ENCODE peak calls at places on chromosomes 1 and 21, in seven cellular contexts. G is GM23338, R is tibial nerve, O is adrenal gland, T is right cardiac atrium, M is MM.1S, Q is aorta. X is an unnamed sample. For H3K4me1, the result is how much of the 10 kb centered on the place peaks cover.

GRCh38 chr1:234089396-234089795 is 184.9 kb downstream of the SLC35F3 start:
- DNase-seq in G (peak), R (no peak), O (no peak), T (no peak), M (no peak), Q (no peak), X (peak)

GRCh38 chr21:31660134-31660565 is 657 bp downstream of the SOD1 start:
- DNase-seq in G (peak), R (no peak), O (no peak), T (no peak), M (peak), Q (peak), X (no peak)

GRCh38 chr1:33335020-33335419 is 14.1 kb upstream of the A3GALT2 start:
- DNase-seq in G (no peak), R (no peak), O (peak), T (no peak), M (no peak), Q (no peak), X (no peak)

GRCh38 chr1:87330201-87330953 is 1.7 kb downstream of the LMO4 start:
- DNase-seq in G (peak), R (peak), O (no peak), T (peak), M (peak), Q (no peak), X (peak)

GRCh38 chr1:67583462-67583950 is 101.5 kb upstream of the GADD45A start:
- DNase-seq in G (no peak), R (no peak), O (no peak), T (peak), M (no peak), Q (no peak), X (no peak)

GRCh38 chr21:26164311-26164710 is 6.3 kb downstream of the APP start:
- DNase-seq in G (no peak), R (no peak), O (no peak), T (no peak), M (no peak), Q (no peak), X (no peak)

GRCh38 chr1:25676488-25676887 is 59.9 kb downstream of the MAN1C1 start:
- DNase-seq in G (no peak), R (no peak), O (no peak), T (peak), M (no peak), Q (peak), X (no peak)

GRCh38 chr1:55793856-55794255 is 578.7 kb upstream of the USP24 start:
- DNase-seq in G (no peak), R (no peak), O (no peak), T (no peak), M (no peak), Q (no peak), X (no peak)

GRCh38 chr21:46323227-46323709 is 402 bp downstream of the C21orf58 start:
- DNase-seq in G (peak), R (no peak), O (peak), T (no peak), M (peak), Q (no peak), X (no peak)

GRCh38 chr1:181152892-181153633 is 64.6 kb downstream of the IER5 start:
- DNase-seq in G (peak), R (peak), O (peak), T (peak), M (peak), Q (peak), X (no peak)

GRCh38 chr1:90836345-90836679 is 119.2 kb upstream of the BARHL2 start:
- DNase-seq in G (no peak), R (no peak), O (no peak), T (no peak), M (no peak), Q (no peak), X (no peak)
- H3K4me1 ChIP-seq in G (half or more), R (under half), O (under half), T (under half), M (under half), Q (under half), X (under half)

GRCh38 chr1:12175456-12175797 is 8.6 kb downstream of the TNFRSF1B start:
- DNase-seq in G (no peak), R (no peak), O (no peak), T (no peak), M (no peak), Q (no peak), X (no peak)
- H3K4me1 ChIP-seq in G (under half), R (half or more), O (half or more), T (under half), M (under half), Q (under half), X (under half)

GRCh38 chr1:19483261-19483660 is 2.1 kb downstream of the CAPZB start:
- DNase-seq in G (no peak), R (no peak), O (no peak), T (no peak), M (no peak), Q (no peak), X (no peak)

GRCh38 chr1:19484793-19485361 is 462 bp downstream of the CAPZB start:
- DNase-seq in G (peak), R (no peak), O (peak), T (no peak), M (no peak), Q (peak), X (peak)

GRCh38 chr1:19484338-19484792 is 974 bp downstream of the CAPZB start:
- DNase-seq in G (peak), R (no peak), O (peak), T (peak), M (no peak), Q (peak), X (no peak)

GRCh38 chr1:19481826-19482398 is 3.4 kb downstream of the CAPZB start:
- DNase-seq in G (peak), R (no peak), O (no peak), T (no peak), M (no peak), Q (no peak), X (no peak)

GRCh38 chr1:19483691-19484090 is 1.6 kb downstream of the CAPZB start:
- DNase-seq in G (no peak), R (no peak), O (no peak), T (no peak), M (no peak), Q (no peak), X (no peak)
- H3K4me1 ChIP-seq in G (half or more), R (half or more), O (half or more), T (under half), M (under half), Q (under half), X (under half)

DNA sequence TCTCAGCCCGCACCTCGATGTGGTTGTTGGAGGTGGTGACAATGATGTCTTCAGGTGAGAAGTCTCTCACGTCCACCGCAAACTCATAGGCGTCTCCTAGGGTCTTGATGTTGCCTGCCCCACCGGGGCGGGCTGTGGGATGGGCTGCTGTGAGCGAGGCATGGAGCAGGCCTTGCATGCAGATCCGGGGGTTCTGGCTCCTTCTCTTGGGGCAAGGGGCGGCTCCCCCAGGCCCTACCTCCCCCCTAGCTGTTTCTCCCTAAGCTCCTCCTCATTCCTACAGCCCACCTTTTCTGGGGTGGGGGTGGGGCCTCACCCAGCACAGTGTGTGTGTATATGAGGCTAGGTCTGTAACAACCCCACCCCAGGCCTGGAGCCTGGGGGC is 775 bp downstream of the HSPB7 start:
- DNase-seq in G (no peak), R (no peak), O (no peak), T (no peak), M (no peak), Q (no peak), X (no peak)
- H3K4me1 ChIP-seq in G (under half), R (half or more), O (half or more), T (under half), M (under half), Q (under half), X (under half)

DNA sequence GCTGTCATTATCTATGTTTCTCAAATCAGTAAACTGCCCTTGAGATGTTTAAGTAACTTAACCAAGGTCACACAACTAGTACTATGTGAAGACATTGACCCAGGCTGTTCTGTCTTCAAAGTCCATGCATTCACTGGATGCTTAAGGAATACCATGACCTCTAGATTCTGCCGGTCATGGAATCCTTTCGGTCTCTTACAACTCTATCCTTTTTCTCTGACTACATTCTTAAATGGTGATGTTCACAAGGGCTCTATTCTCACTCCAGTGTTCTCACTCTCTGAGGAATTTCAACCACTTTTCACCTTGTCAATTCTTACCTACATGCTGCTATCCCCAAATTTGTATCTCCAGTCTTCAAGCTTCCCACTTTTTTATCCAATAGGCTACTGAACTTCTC is 15.2 kb downstream of the CRYZ start:
- DNase-seq in G (no peak), R (no peak), O (no peak), T (no peak), M (no peak), Q (no peak), X (no peak)
- H3K4me1 ChIP-seq in G (under half), R (under half), O (under half), T (under half), M (under half), Q (under half), X (under half)

DNA sequence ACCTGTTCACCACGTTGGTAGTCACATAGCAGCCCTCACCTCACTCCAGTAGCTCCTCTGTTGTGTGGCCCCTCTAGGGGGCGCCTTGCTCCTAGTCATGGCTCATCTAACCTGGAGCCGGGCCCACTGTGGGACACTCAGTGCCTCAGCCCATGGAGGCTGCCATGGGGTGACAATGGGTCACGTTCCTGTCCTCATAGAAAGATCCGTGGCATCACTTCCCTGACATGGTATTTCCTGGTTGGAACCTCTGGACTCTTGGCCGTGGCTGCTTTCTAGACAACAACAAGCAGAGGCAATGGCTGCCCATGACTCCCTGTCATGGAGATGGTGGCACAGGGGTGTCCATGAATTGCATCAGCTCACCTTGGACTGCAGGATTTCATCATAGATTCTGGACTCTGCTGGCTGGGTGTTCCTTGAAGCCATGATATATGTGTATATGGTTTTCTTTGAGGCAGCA is 27.5 kb upstream of the SLAMF6 start:
- DNase-seq in G (peak), R (no peak), O (no peak), T (peak), M (peak), Q (no peak), X (peak)
- H3K4me1 ChIP-seq in G (under half), R (under half), O (under half), T (under half), M (under half), Q (under half), X (under half)

GRCh38 chr1:228984107-228984506 is 248.8 kb downstream of the RHOU start:
- DNase-seq in G (no peak), R (no peak), O (no peak), T (no peak), M (no peak), Q (no peak), X (no peak)

GRCh38 chr1:228984646-228985631 is 249.7 kb downstream of the RHOU start:
- DNase-seq in G (no peak), R (no peak), O (no peak), T (no peak), M (no peak), Q (no peak), X (no peak)

GRCh38 chr1:228982637-228983036 is 247.4 kb downstream of the RHOU start:
- DNase-seq in G (no peak), R (no peak), O (no peak), T (no peak), M (no peak), Q (no peak), X (no peak)

GRCh38 chr1:228983231-228983660 is 248.0 kb downstream of the RHOU start:
- DNase-seq in G (no peak), R (no peak), O (no peak), T (no peak), M (no peak), Q (no peak), X (no peak)

GRCh38 chr1:228983661-228984060 is 248.4 kb downstream of the RHOU start:
- DNase-seq in G (no peak), R (no peak), O (no peak), T (no peak), M (no peak), Q (no peak), X (no peak)
- H3K4me1 ChIP-seq in G (under half), R (under half), O (under half), T (under half), M (under half), Q (under half), X (under half)

GRCh38 chr21:41725421-41726021 is 41.3 kb downstream of the RIPK4 start:
- DNase-seq in G (peak), R (no peak), O (no peak), T (no peak), M (no peak), Q (no peak), X (no peak)
- H3K4me1 ChIP-seq in G (under half), R (under half), O (under half), T (under half), M (under half), Q (under half), X (under half)

GRCh38 chr21:35005825-35006224 is 43.3 kb downstream of the RUNX1 start:
- DNase-seq in G (no peak), R (no peak), O (no peak), T (no peak), M (no peak), Q (no peak), X (no peak)
- H3K4me1 ChIP-seq in G (under half), R (under half), O (under half), T (under half), M (under half), Q (under half), X (under half)

X was measured in HAP-1.